ENCODE peak calls at places on chromosomes 12 and 14, in four cellular contexts. H, R, T and G are unnamed samples.

GRCh38 chr12:31470462-31470861 is 120.5 kb downstream of the DENND5B start:
- DNase-seq in H (no peak), R (no peak), T (no peak), G (no peak)

GRCh38 chr12:90816353-90817089 is 138.5 kb downstream of the CCER1 start:
- DNase-seq in H (no peak), R (peak; percentile 17), T (no peak), G (no peak)

GRCh38 chr12:54958048-54958658 is 26.4 kb downstream of the TESPA1 start:
- DNase-seq in H (no peak), R (peak; percentile 72), T (no peak), G (peak; percentile 35)

GRCh38 chr14:99968156-99968920 is 96.9 kb upstream of the EVL start:
- DNase-seq in H (no peak), R (peak; percentile 92), T (no peak), G (peak; percentile 66)

GRCh38 chr12:2959194-2959507 is at the start of gene TEAD4:
- DNase-seq in H (no peak), R (peak; percentile 74), T (peak; percentile 89), G (peak; percentile 34)

GRCh38 chr12:4745249-4745648 is 25.0 kb downstream of the GALNT8 start:
- DNase-seq in H (no peak), R (no peak), T (no peak), G (no peak)

GRCh38 chr12:119014368-119014767 is 33.0 kb downstream of the SRRM4 start:
- DNase-seq in H (no peak), R (no peak), T (no peak), G (no peak)

GRCh38 chr12:107955966-107956643 is 173.0 kb upstream of the WSCD2 start:
- DNase-seq in H (no peak), R (no peak), T (no peak), G (no peak)

GRCh38 chr12:116346222-116346621 is 68.7 kb upstream of the MED13L start:
- DNase-seq in H (no peak), R (no peak), T (no peak), G (no peak)

GRCh38 chr14:72692678-72693077 is 201.2 kb downstream of the DPF3 start:
- DNase-seq in H (no peak), R (no peak), T (peak; percentile 66), G (no peak)

GRCh38 chr14:34620115-34620514 is 9.8 kb downstream of the SNX6 start:
- DNase-seq in H (no peak), R (no peak), T (no peak), G (no peak)

GRCh38 chr14:75794615-75795038 is 133.6 kb downstream of the TTLL5 start:
- DNase-seq in H (no peak), R (peak; percentile 72), T (no peak), G (peak; percentile 48)

GRCh38 chr12:57479376-57480115 is at the start of gene ARHGAP9:
- DNase-seq in H (peak; percentile 48), R (peak; percentile 44), T (no peak), G (no peak)

GRCh38 chr14:20624495-20625070 is 16.9 kb downstream of the OR6S1 start:
- DNase-seq in H (no peak), R (peak; percentile 60), T (no peak), G (no peak)

GRCh38 chr12:11307143-11307542 is 3.1 kb downstream of the PRB4 start:
- DNase-seq in H (no peak), R (no peak), T (no peak), G (no peak)

GRCh38 chr12:27014859-27015729 is 910 bp upstream of the TM7SF3 start:
- DNase-seq in H (no peak), R (no peak), T (no peak), G (no peak)

GRCh38 chr14:97709552-97709951 is 912.4 kb downstream of the VRK1 start:
- DNase-seq in H (no peak), R (no peak), T (no peak), G (no peak)

GRCh38 chr14:90844321-90844720 is 28.1 kb upstream of the TTC7B start:
- DNase-seq in H (no peak), R (no peak), T (no peak), G (no peak)

GRCh38 chr12:57430117-57430930 is 519 bp downstream of the R3HDM2 start:
- DNase-seq in H (peak; percentile 76), R (peak; percentile 34), T (peak; percentile 66), G (no peak)

GRCh38 chr12:42277426-42278115 is 39.5 kb upstream of the YAF2 start:
- DNase-seq in H (no peak), R (no peak), T (no peak), G (no peak)

GRCh38 chr12:76242813-76243540 is 105.2 kb downstream of the BBS10 start:
- DNase-seq in H (no peak), R (peak; percentile 75), T (no peak), G (no peak)

GRCh38 chr12:65306603-65307501 is 28.4 kb downstream of the MSRB3 start:
- DNase-seq in H (no peak), R (peak; percentile 75), T (no peak), G (no peak)

GRCh38 chr12:50097952-50098351 is 5.9 kb upstream of the GPD1 start:
- DNase-seq in H (no peak), R (no peak), T (no peak), G (no peak)

GRCh38 chr14:99273025-99273723 is 1.2 kb upstream of the BCL11B start:
- DNase-seq in H (no peak), R (no peak), T (no peak), G (no peak)

GRCh38 chr14:23168246-23168645 is 15.2 kb downstream of the SLC7A8 start:
- DNase-seq in H (no peak), R (no peak), T (no peak), G (no peak)

GRCh38 chr12:111436811-111437210 is 31.1 kb downstream of the SH2B3 start:
- DNase-seq in H (no peak), R (no peak), T (no peak), G (no peak)

GRCh38 chr12:111438501-111438900 is 32.8 kb downstream of the SH2B3 start:
- DNase-seq in H (no peak), R (peak; percentile 51), T (peak; percentile 70), G (no peak)

GRCh38 chr12:111439657-111440151 is 34.0 kb downstream of the SH2B3 start:
- DNase-seq in H (no peak), R (no peak), T (no peak), G (no peak)

GRCh38 chr12:111436266-111436665 is 30.5 kb downstream of the SH2B3 start:
- DNase-seq in H (no peak), R (no peak), T (no peak), G (no peak)

GRCh38 chr12:111437816-111438454 is 32.2 kb downstream of the SH2B3 start:
- DNase-seq in H (no peak), R (peak; percentile 88), T (no peak), G (no peak)
- TF ChIP-seq CTCF in H (no peak), R (no peak), T (no peak), G (no peak)

GRCh38 chr14:101835566-101835965 is 74.1 kb downstream of the PPP2R5C start:
- DNase-seq in H (no peak), R (no peak), T (no peak), G (no peak)
- TF ChIP-seq CTCF in H (no peak), R (no peak), T (no peak), G (no peak)

DNA sequence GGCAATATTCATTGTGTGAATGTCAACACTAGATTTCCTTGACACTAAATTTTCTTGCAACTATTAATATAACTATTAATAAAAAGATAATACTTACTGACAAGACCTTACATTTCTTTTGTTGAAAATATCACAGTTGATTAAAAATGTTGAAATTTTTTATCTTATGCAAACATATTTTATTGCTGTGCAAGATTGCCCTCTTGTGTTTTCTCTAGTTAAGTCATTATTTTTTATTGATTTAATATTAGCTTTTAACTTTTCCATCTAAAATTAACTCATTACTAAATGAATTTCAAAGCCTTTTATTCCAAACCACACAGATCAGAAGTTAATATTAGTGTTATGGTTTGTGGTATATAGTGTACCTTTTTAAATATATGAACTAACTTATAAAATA is 11.7 kb upstream of the NAA30 start:
- DNase-seq in H (no peak), R (peak; percentile 14), T (no peak), G (no peak)
- TF ChIP-seq CTCF in H (no peak), R (peak; percentile 32), T (no peak), G (peak; percentile 2)

GRCh38 chr14:94559638-94560290 is 1.5 kb upstream of the SERPINA4 start:
- DNase-seq in H (no peak), R (no peak), T (no peak), G (no peak)

GRCh38 chr14:94560291-94560665 is 964 bp upstream of the SERPINA4 start:
- DNase-seq in H (no peak), R (no peak), T (no peak), G (no peak)

GRCh38 chr14:94560782-94561655 is at the start of gene SERPINA4:
- DNase-seq in H (no peak), R (no peak), T (no peak), G (no peak)

GRCh38 chr14:94557327-94557726 is 3.9 kb upstream of the SERPINA4 start:
- DNase-seq in H (no peak), R (no peak), T (no peak), G (no peak)

DNA sequence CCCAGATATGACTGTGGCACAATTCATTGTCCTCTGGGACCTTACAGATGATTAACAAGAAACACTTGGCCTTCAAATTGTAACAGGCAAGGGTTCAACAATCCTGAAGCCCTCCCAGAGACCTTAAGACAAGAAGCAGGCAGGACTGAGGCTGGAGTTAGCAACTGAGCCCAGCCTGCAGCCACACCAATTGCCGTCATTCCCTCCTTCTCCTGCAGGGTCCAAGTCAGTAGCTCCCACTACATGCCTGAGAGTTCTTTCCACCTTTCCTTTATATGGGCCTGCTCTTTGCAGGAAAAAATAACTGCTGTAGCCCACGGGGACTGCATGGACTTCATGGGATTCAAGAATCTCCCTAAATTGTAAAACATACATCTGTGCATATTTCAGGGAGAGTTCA is 2.4 kb upstream of the SERPINA4 start:
- DNase-seq in H (no peak), R (no peak), T (no peak), G (no peak)
- TF ChIP-seq CTCF in H (no peak), R (no peak), T (no peak), G (no peak)

DNA sequence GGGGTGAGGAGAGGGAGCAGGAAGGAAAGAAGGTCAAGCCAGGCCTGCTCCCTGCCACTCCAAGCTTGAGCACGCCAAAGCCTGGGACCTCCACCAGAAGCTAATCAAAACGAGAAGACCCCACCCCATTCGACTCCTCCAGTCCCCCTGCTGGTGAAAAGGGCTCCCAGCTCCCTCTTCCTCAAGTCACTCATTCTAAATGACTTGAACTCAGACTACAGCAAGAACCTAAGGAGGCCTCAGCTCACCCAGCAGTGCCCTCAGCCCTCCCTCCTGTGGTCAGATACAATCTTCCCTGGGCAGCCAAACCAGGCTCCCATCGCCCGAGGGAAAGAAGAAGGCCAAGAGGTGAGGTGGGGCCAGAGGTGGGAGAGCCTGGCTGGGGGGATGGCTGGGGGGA is 17.4 kb downstream of the HDAC7 start:
- DNase-seq in H (no peak), R (no peak), T (no peak), G (no peak)
- TF ChIP-seq CTCF in H (no peak), R (peak; percentile 27), T (no peak), G (peak; percentile 19)

GRCh38 chr12:100166232-100166631 is 23.6 kb upstream of the BLTP3B start:
- DNase-seq in H (no peak), R (no peak), T (no peak), G (no peak)

GRCh38 chr12:100168562-100168961 is 25.9 kb upstream of the BLTP3B start:
- DNase-seq in H (no peak), R (no peak), T (no peak), G (no peak)

GRCh38 chr12:100165356-100165755 is 22.7 kb upstream of the BLTP3B start:
- DNase-seq in H (no peak), R (no peak), T (no peak), G (no peak)

GRCh38 chr12:100163416-100164152 is 20.9 kb upstream of the BLTP3B start:
- DNase-seq in H (peak; percentile 42), R (peak; percentile 33), T (peak; percentile 90), G (no peak)

GRCh38 chr12:100164153-100164704 is 21.6 kb upstream of the BLTP3B start:
- DNase-seq in H (no peak), R (no peak), T (no peak), G (no peak)
- TF ChIP-seq CTCF in H (no peak), R (no peak), T (no peak), G (no peak)